ENCODE peak calls at places on chromosomes 6 and 20, in nine cellular contexts. One of them, this sample, is unnamed.

GRCh38 chr20:62171245-62171644 is 11.6 kb upstream of the MTG2 start:
- DNase-seq in skeletal muscle cell: no peak
- DNase-seq in endodermal cell: no peak
- DNase-seq in midbrain: no peak
- DNase-seq in stimulated activated CD4-positive, alpha-beta T cell treated with anti-CD3 and anti-CD28 coated beads, Interleukin-1b, Interleukin-23, amount 100 ng/mL, for 4 hours: no peak
- DNase-seq in cardiac fibroblast: no peak
- DNase-seq in heart left ventricle: no peak
- DNase-seq in activated CD4-positive, alpha-beta T cell treated with anti-CD3 and anti-CD28 coated beads for 24 hours: no peak
- DNase-seq in CD4-positive, CD25-positive, alpha-beta regulatory T cell: no peak
- DNase-seq in this sample: no peak

GRCh38 chr6:137370871-137371633 is 123.1 kb downstream of the OLIG3 start:
- DNase-seq in skeletal muscle cell: no peak
- DNase-seq in endodermal cell: no peak
- DNase-seq in midbrain: no peak
- DNase-seq in stimulated activated CD4-positive, alpha-beta T cell treated with anti-CD3 and anti-CD28 coated beads, Interleukin-1b, Interleukin-23, amount 100 ng/mL, for 4 hours: no peak
- DNase-seq in cardiac fibroblast: peak
- DNase-seq in heart left ventricle: no peak
- DNase-seq in activated CD4-positive, alpha-beta T cell treated with anti-CD3 and anti-CD28 coated beads for 24 hours: no peak
- DNase-seq in CD4-positive, CD25-positive, alpha-beta regulatory T cell: no peak
- DNase-seq in this sample: no peak

GRCh38 chr20:15836634-15837033 is 736.6 kb downstream of the KIF16B start:
- DNase-seq in skeletal muscle cell: no peak
- DNase-seq in endodermal cell: no peak
- DNase-seq in midbrain: no peak
- DNase-seq in stimulated activated CD4-positive, alpha-beta T cell treated with anti-CD3 and anti-CD28 coated beads, Interleukin-1b, Interleukin-23, amount 100 ng/mL, for 4 hours: no peak
- DNase-seq in cardiac fibroblast: no peak
- DNase-seq in heart left ventricle: no peak
- DNase-seq in activated CD4-positive, alpha-beta T cell treated with anti-CD3 and anti-CD28 coated beads for 24 hours: no peak
- DNase-seq in CD4-positive, CD25-positive, alpha-beta regulatory T cell: no peak
- DNase-seq in this sample: no peak

GRCh38 chr6:90168693-90169131 is 127.9 kb downstream of the BACH2 start:
- DNase-seq in skeletal muscle cell: peak
- DNase-seq in endodermal cell: no peak
- DNase-seq in midbrain: no peak
- DNase-seq in stimulated activated CD4-positive, alpha-beta T cell treated with anti-CD3 and anti-CD28 coated beads, Interleukin-1b, Interleukin-23, amount 100 ng/mL, for 4 hours: no peak
- DNase-seq in cardiac fibroblast: peak
- DNase-seq in heart left ventricle: no peak
- DNase-seq in activated CD4-positive, alpha-beta T cell treated with anti-CD3 and anti-CD28 coated beads for 24 hours: no peak
- DNase-seq in CD4-positive, CD25-positive, alpha-beta regulatory T cell: no peak
- DNase-seq in this sample: no peak

GRCh38 chr6:7974932-7975763 is 64.6 kb upstream of the TXNDC5 start:
- DNase-seq in skeletal muscle cell: peak
- DNase-seq in endodermal cell: peak
- DNase-seq in midbrain: peak
- DNase-seq in stimulated activated CD4-positive, alpha-beta T cell treated with anti-CD3 and anti-CD28 coated beads, Interleukin-1b, Interleukin-23, amount 100 ng/mL, for 4 hours: no peak
- DNase-seq in cardiac fibroblast: peak
- DNase-seq in heart left ventricle: peak
- DNase-seq in activated CD4-positive, alpha-beta T cell treated with anti-CD3 and anti-CD28 coated beads for 24 hours: no peak
- DNase-seq in CD4-positive, CD25-positive, alpha-beta regulatory T cell: no peak
- DNase-seq in this sample: no peak

GRCh38 chr6:124984668-124985338 is 22.6 kb downstream of the RNF217 start:
- DNase-seq in skeletal muscle cell: no peak
- DNase-seq in endodermal cell: no peak
- DNase-seq in midbrain: no peak
- DNase-seq in stimulated activated CD4-positive, alpha-beta T cell treated with anti-CD3 and anti-CD28 coated beads, Interleukin-1b, Interleukin-23, amount 100 ng/mL, for 4 hours: no peak
- DNase-seq in cardiac fibroblast: peak
- DNase-seq in heart left ventricle: no peak
- DNase-seq in activated CD4-positive, alpha-beta T cell treated with anti-CD3 and anti-CD28 coated beads for 24 hours: no peak
- DNase-seq in CD4-positive, CD25-positive, alpha-beta regulatory T cell: no peak
- DNase-seq in this sample: no peak

GRCh38 chr20:50415031-50415515 is 95.1 kb upstream of the PTPN1 start:
- DNase-seq in skeletal muscle cell: no peak
- DNase-seq in endodermal cell: no peak
- DNase-seq in midbrain: no peak
- DNase-seq in stimulated activated CD4-positive, alpha-beta T cell treated with anti-CD3 and anti-CD28 coated beads, Interleukin-1b, Interleukin-23, amount 100 ng/mL, for 4 hours: no peak
- DNase-seq in cardiac fibroblast: no peak
- DNase-seq in heart left ventricle: no peak
- DNase-seq in activated CD4-positive, alpha-beta T cell treated with anti-CD3 and anti-CD28 coated beads for 24 hours: no peak
- DNase-seq in CD4-positive, CD25-positive, alpha-beta regulatory T cell: no peak
- DNase-seq in this sample: no peak

GRCh38 chr20:63293866-63294535 is 1.0 kb downstream of the COL20A1 start:
- DNase-seq in skeletal muscle cell: no peak
- DNase-seq in endodermal cell: no peak
- DNase-seq in midbrain: no peak
- DNase-seq in stimulated activated CD4-positive, alpha-beta T cell treated with anti-CD3 and anti-CD28 coated beads, Interleukin-1b, Interleukin-23, amount 100 ng/mL, for 4 hours: no peak
- DNase-seq in cardiac fibroblast: no peak
- DNase-seq in heart left ventricle: no peak
- DNase-seq in activated CD4-positive, alpha-beta T cell treated with anti-CD3 and anti-CD28 coated beads for 24 hours: no peak
- DNase-seq in CD4-positive, CD25-positive, alpha-beta regulatory T cell: no peak
- DNase-seq in this sample: no peak

GRCh38 chr6:57342148-57342669 is 24.8 kb downstream of the PRIM2 start:
- DNase-seq in skeletal muscle cell: no peak
- DNase-seq in endodermal cell: no peak
- DNase-seq in midbrain: no peak
- DNase-seq in stimulated activated CD4-positive, alpha-beta T cell treated with anti-CD3 and anti-CD28 coated beads, Interleukin-1b, Interleukin-23, amount 100 ng/mL, for 4 hours: no peak
- DNase-seq in cardiac fibroblast: no peak
- DNase-seq in heart left ventricle: no peak
- DNase-seq in activated CD4-positive, alpha-beta T cell treated with anti-CD3 and anti-CD28 coated beads for 24 hours: no peak
- DNase-seq in CD4-positive, CD25-positive, alpha-beta regulatory T cell: no peak
- DNase-seq in this sample: no peak

GRCh38 chr20:12984069-12984765 is 24.6 kb upstream of the SPTLC3 start:
- DNase-seq in skeletal muscle cell: no peak
- DNase-seq in endodermal cell: no peak
- DNase-seq in midbrain: no peak
- DNase-seq in stimulated activated CD4-positive, alpha-beta T cell treated with anti-CD3 and anti-CD28 coated beads, Interleukin-1b, Interleukin-23, amount 100 ng/mL, for 4 hours: no peak
- DNase-seq in cardiac fibroblast: no peak
- DNase-seq in heart left ventricle: no peak
- DNase-seq in activated CD4-positive, alpha-beta T cell treated with anti-CD3 and anti-CD28 coated beads for 24 hours: no peak
- DNase-seq in CD4-positive, CD25-positive, alpha-beta regulatory T cell: no peak
- DNase-seq in this sample: no peak

GRCh38 chr20:7520361-7520760 is 419.9 kb downstream of the HAO1 start:
- DNase-seq in skeletal muscle cell: no peak
- DNase-seq in endodermal cell: no peak
- DNase-seq in midbrain: no peak
- DNase-seq in stimulated activated CD4-positive, alpha-beta T cell treated with anti-CD3 and anti-CD28 coated beads, Interleukin-1b, Interleukin-23, amount 100 ng/mL, for 4 hours: no peak
- DNase-seq in cardiac fibroblast: no peak
- DNase-seq in heart left ventricle: no peak
- DNase-seq in activated CD4-positive, alpha-beta T cell treated with anti-CD3 and anti-CD28 coated beads for 24 hours: no peak
- DNase-seq in CD4-positive, CD25-positive, alpha-beta regulatory T cell: no peak
- DNase-seq in this sample: no peak

GRCh38 chr20:48731581-48731980 is 96.2 kb downstream of the PREX1 start:
- DNase-seq in skeletal muscle cell: no peak
- DNase-seq in endodermal cell: no peak
- DNase-seq in midbrain: no peak
- DNase-seq in stimulated activated CD4-positive, alpha-beta T cell treated with anti-CD3 and anti-CD28 coated beads, Interleukin-1b, Interleukin-23, amount 100 ng/mL, for 4 hours: no peak
- DNase-seq in cardiac fibroblast: no peak
- DNase-seq in heart left ventricle: no peak
- DNase-seq in activated CD4-positive, alpha-beta T cell treated with anti-CD3 and anti-CD28 coated beads for 24 hours: no peak
- DNase-seq in CD4-positive, CD25-positive, alpha-beta regulatory T cell: no peak
- DNase-seq in this sample: no peak

GRCh38 chr6:165232277-165232654 is 77.1 kb downstream of the C6orf118 start:
- DNase-seq in skeletal muscle cell: no peak
- DNase-seq in endodermal cell: no peak
- DNase-seq in midbrain: peak
- DNase-seq in stimulated activated CD4-positive, alpha-beta T cell treated with anti-CD3 and anti-CD28 coated beads, Interleukin-1b, Interleukin-23, amount 100 ng/mL, for 4 hours: no peak
- DNase-seq in cardiac fibroblast: no peak
- DNase-seq in heart left ventricle: no peak
- DNase-seq in activated CD4-positive, alpha-beta T cell treated with anti-CD3 and anti-CD28 coated beads for 24 hours: no peak
- DNase-seq in CD4-positive, CD25-positive, alpha-beta regulatory T cell: no peak
- DNase-seq in this sample: no peak

GRCh38 chr6:150315626-150316025 is 53.2 kb upstream of the IYD start:
- DNase-seq in skeletal muscle cell: no peak
- DNase-seq in endodermal cell: no peak
- DNase-seq in midbrain: no peak
- DNase-seq in stimulated activated CD4-positive, alpha-beta T cell treated with anti-CD3 and anti-CD28 coated beads, Interleukin-1b, Interleukin-23, amount 100 ng/mL, for 4 hours: no peak
- DNase-seq in cardiac fibroblast: no peak
- DNase-seq in heart left ventricle: no peak
- DNase-seq in activated CD4-positive, alpha-beta T cell treated with anti-CD3 and anti-CD28 coated beads for 24 hours: no peak
- DNase-seq in CD4-positive, CD25-positive, alpha-beta regulatory T cell: no peak
- DNase-seq in this sample: no peak

GRCh38 chr6:44771647-44772415 is 384.3 kb downstream of the CDC5L start:
- DNase-seq in skeletal muscle cell: no peak
- DNase-seq in endodermal cell: peak
- DNase-seq in midbrain: no peak
- DNase-seq in stimulated activated CD4-positive, alpha-beta T cell treated with anti-CD3 and anti-CD28 coated beads, Interleukin-1b, Interleukin-23, amount 100 ng/mL, for 4 hours: no peak
- DNase-seq in cardiac fibroblast: no peak
- DNase-seq in heart left ventricle: no peak
- DNase-seq in activated CD4-positive, alpha-beta T cell treated with anti-CD3 and anti-CD28 coated beads for 24 hours: no peak
- DNase-seq in CD4-positive, CD25-positive, alpha-beta regulatory T cell: no peak
- DNase-seq in this sample: no peak

GRCh38 chr20:21053002-21053762 is 53.0 kb downstream of the LINC00237 start:
- DNase-seq in skeletal muscle cell: no peak
- DNase-seq in endodermal cell: peak
- DNase-seq in midbrain: peak
- DNase-seq in stimulated activated CD4-positive, alpha-beta T cell treated with anti-CD3 and anti-CD28 coated beads, Interleukin-1b, Interleukin-23, amount 100 ng/mL, for 4 hours: no peak
- DNase-seq in cardiac fibroblast: no peak
- DNase-seq in heart left ventricle: no peak
- DNase-seq in activated CD4-positive, alpha-beta T cell treated with anti-CD3 and anti-CD28 coated beads for 24 hours: no peak
- DNase-seq in CD4-positive, CD25-positive, alpha-beta regulatory T cell: no peak
- DNase-seq in this sample: no peak

GRCh38 chr6:122063090-122063489 is 336.4 kb upstream of the HSF2 start:
- DNase-seq in skeletal muscle cell: no peak
- DNase-seq in endodermal cell: no peak
- DNase-seq in midbrain: no peak
- DNase-seq in stimulated activated CD4-positive, alpha-beta T cell treated with anti-CD3 and anti-CD28 coated beads, Interleukin-1b, Interleukin-23, amount 100 ng/mL, for 4 hours: no peak
- DNase-seq in cardiac fibroblast: no peak
- DNase-seq in heart left ventricle: no peak
- DNase-seq in activated CD4-positive, alpha-beta T cell treated with anti-CD3 and anti-CD28 coated beads for 24 hours: no peak
- DNase-seq in CD4-positive, CD25-positive, alpha-beta regulatory T cell: no peak
- DNase-seq in this sample: no peak

GRCh38 chr6:36243562-36244212 is 26.2 kb upstream of the PNPLA1 start:
- DNase-seq in skeletal muscle cell: no peak
- DNase-seq in endodermal cell: peak
- DNase-seq in midbrain: no peak
- DNase-seq in stimulated activated CD4-positive, alpha-beta T cell treated with anti-CD3 and anti-CD28 coated beads, Interleukin-1b, Interleukin-23, amount 100 ng/mL, for 4 hours: no peak
- DNase-seq in cardiac fibroblast: no peak
- DNase-seq in heart left ventricle: no peak
- DNase-seq in activated CD4-positive, alpha-beta T cell treated with anti-CD3 and anti-CD28 coated beads for 24 hours: no peak
- DNase-seq in CD4-positive, CD25-positive, alpha-beta regulatory T cell: no peak
- DNase-seq in this sample: no peak

GRCh38 chr6:155177369-155177961 is 86.3 kb upstream of the CLDN20 start:
- DNase-seq in skeletal muscle cell: no peak
- DNase-seq in endodermal cell: peak
- DNase-seq in midbrain: peak
- DNase-seq in stimulated activated CD4-positive, alpha-beta T cell treated with anti-CD3 and anti-CD28 coated beads, Interleukin-1b, Interleukin-23, amount 100 ng/mL, for 4 hours: no peak
- DNase-seq in cardiac fibroblast: peak
- DNase-seq in heart left ventricle: no peak
- DNase-seq in activated CD4-positive, alpha-beta T cell treated with anti-CD3 and anti-CD28 coated beads for 24 hours: peak
- DNase-seq in CD4-positive, CD25-positive, alpha-beta regulatory T cell: peak
- DNase-seq in this sample: no peak

GRCh38 chr6:143940011-143940597 is 68.0 kb downstream of the PLAGL1 start:
- DNase-seq in skeletal muscle cell: no peak
- DNase-seq in endodermal cell: peak
- DNase-seq in midbrain: peak
- DNase-seq in stimulated activated CD4-positive, alpha-beta T cell treated with anti-CD3 and anti-CD28 coated beads, Interleukin-1b, Interleukin-23, amount 100 ng/mL, for 4 hours: peak
- DNase-seq in cardiac fibroblast: peak
- DNase-seq in heart left ventricle: no peak
- DNase-seq in activated CD4-positive, alpha-beta T cell treated with anti-CD3 and anti-CD28 coated beads for 24 hours: peak
- DNase-seq in CD4-positive, CD25-positive, alpha-beta regulatory T cell: peak
- DNase-seq in this sample: no peak

GRCh38 chr20:10915815-10916214 is 242.0 kb upstream of the JAG1 start:
- DNase-seq in skeletal muscle cell: no peak
- DNase-seq in endodermal cell: no peak
- DNase-seq in midbrain: no peak
- DNase-seq in stimulated activated CD4-positive, alpha-beta T cell treated with anti-CD3 and anti-CD28 coated beads, Interleukin-1b, Interleukin-23, amount 100 ng/mL, for 4 hours: no peak
- DNase-seq in cardiac fibroblast: no peak
- DNase-seq in heart left ventricle: no peak
- DNase-seq in activated CD4-positive, alpha-beta T cell treated with anti-CD3 and anti-CD28 coated beads for 24 hours: no peak
- DNase-seq in CD4-positive, CD25-positive, alpha-beta regulatory T cell: no peak
- DNase-seq in this sample: no peak

GRCh38 chr6:42781811-42782688 is at the start of gene BICRAL:
- DNase-seq in skeletal muscle cell: peak
- DNase-seq in endodermal cell: peak
- DNase-seq in midbrain: peak
- DNase-seq in stimulated activated CD4-positive, alpha-beta T cell treated with anti-CD3 and anti-CD28 coated beads, Interleukin-1b, Interleukin-23, amount 100 ng/mL, for 4 hours: peak
- DNase-seq in cardiac fibroblast: peak
- DNase-seq in heart left ventricle: peak
- DNase-seq in activated CD4-positive, alpha-beta T cell treated with anti-CD3 and anti-CD28 coated beads for 24 hours: peak
- DNase-seq in CD4-positive, CD25-positive, alpha-beta regulatory T cell: peak
- DNase-seq in this sample: peak

This sample was measured in ecto neural progenitor cell.